ENCODE peak calls at places on chromosomes 11 and 22, in ten cellular contexts. O, T, V, M, C, U, E, D, L and J are unnamed samples.

GRCh38 chr22:24184057-24184798 is 2.9 kb downstream of the SUSD2 start:
- DNase-seq in O (no peak), T (no peak), V (peak), M (no peak), C (no peak), U (no peak), E (no peak), D (no peak), L (no peak), J (no peak)

GRCh38 chr11:109132539-109132938 is 289.5 kb upstream of the C11orf87 start:
- DNase-seq in O (no peak), T (peak), V (no peak), M (no peak), C (no peak), U (no peak), E (no peak), D (peak), L (no peak), J (no peak)

GRCh38 chr11:128598096-128598495 is 10.7 kb upstream of the ETS1 start:
- DNase-seq in O (no peak), T (no peak), V (no peak), M (no peak), C (no peak), U (no peak), E (no peak), D (no peak), L (no peak), J (no peak)

GRCh38 chr22:46829140-46829891 is 66.9 kb downstream of the TBC1D22A start:
- DNase-seq in O (no peak), T (no peak), V (peak), M (no peak), C (peak), U (peak), E (no peak), D (peak), L (no peak), J (peak)

GRCh38 chr22:37112084-37112728 is 2.7 kb upstream of the TMPRSS6 start:
- DNase-seq in O (no peak), T (no peak), V (no peak), M (no peak), C (no peak), U (no peak), E (no peak), D (no peak), L (no peak), J (no peak)

GRCh38 chr11:9019861-9020260 is 16.1 kb upstream of the NRIP3 start:
- DNase-seq in O (no peak), T (no peak), V (no peak), M (no peak), C (no peak), U (no peak), E (no peak), D (no peak), L (no peak), J (no peak)

GRCh38 chr22:23216331-23217170 is 36.2 kb downstream of the BCR start:
- DNase-seq in O (no peak), T (no peak), V (no peak), M (no peak), C (no peak), U (no peak), E (no peak), D (no peak), L (no peak), J (no peak)

GRCh38 chr11:58958500-58958899 is 19.2 kb downstream of the GLYATL1 start:
- DNase-seq in O (peak), T (peak), V (peak), M (no peak), C (no peak), U (peak), E (no peak), D (no peak), L (peak), J (no peak)

GRCh38 chr11:74953448-74953847 is 4.4 kb downstream of the SPCS2 start:
- DNase-seq in O (no peak), T (no peak), V (no peak), M (no peak), C (no peak), U (no peak), E (no peak), D (no peak), L (no peak), J (no peak)

GRCh38 chr11:127023991-127024390 is 23.4 kb upstream of the KIRREL3 start:
- DNase-seq in O (no peak), T (no peak), V (no peak), M (no peak), C (no peak), U (peak), E (no peak), D (peak), L (no peak), J (no peak)

GRCh38 chr11:106091480-106092123 is 14.1 kb downstream of the AASDHPPT start:
- DNase-seq in O (no peak), T (no peak), V (no peak), M (no peak), C (peak), U (no peak), E (no peak), D (peak), L (no peak), J (peak)

GRCh38 chr11:73326929-73327811 is 19.1 kb downstream of the ARHGEF17 start:
- DNase-seq in O (no peak), T (no peak), V (no peak), M (no peak), C (peak), U (no peak), E (no peak), D (peak), L (no peak), J (no peak)

GRCh38 chr22:49833340-49834007 is 5.8 kb upstream of the BRD1 start:
- DNase-seq in O (no peak), T (no peak), V (no peak), M (no peak), C (no peak), U (no peak), E (no peak), D (peak), L (no peak), J (no peak)

GRCh38 chr22:22553735-22554134 is 5.3 kb downstream of the PRAME start:
- DNase-seq in O (no peak), T (no peak), V (no peak), M (no peak), C (no peak), U (no peak), E (no peak), D (no peak), L (no peak), J (no peak)

GRCh38 chr11:13354335-13354734 is 76.7 kb downstream of the BMAL1 start:
- DNase-seq in O (no peak), T (peak), V (no peak), M (no peak), C (no peak), U (peak), E (no peak), D (no peak), L (no peak), J (no peak)

GRCh38 chr11:32960553-32961164 is 55.0 kb upstream of the DEPDC7 start:
- DNase-seq in O (no peak), T (no peak), V (peak), M (no peak), C (peak), U (peak), E (no peak), D (peak), L (no peak), J (peak)

GRCh38 chr11:102345923-102346322 is 1.1 kb upstream of the BIRC2 start:
- DNase-seq in O (no peak), T (no peak), V (no peak), M (no peak), C (peak), U (peak), E (no peak), D (peak), L (no peak), J (no peak)

GRCh38 chr22:43796567-43796966 is 15.5 kb downstream of the EFCAB6 start:
- DNase-seq in O (no peak), T (no peak), V (peak), M (no peak), C (peak), U (peak), E (no peak), D (peak), L (peak), J (no peak)

GRCh38 chr22:30429887-30430286 is 4.3 kb downstream of the MTFP1 start:
- DNase-seq in O (no peak), T (peak), V (no peak), M (no peak), C (no peak), U (no peak), E (no peak), D (no peak), L (no peak), J (no peak)

GRCh38 chr11:41237386-41237785 is 222.1 kb downstream of the LRRC4C start:
- DNase-seq in O (no peak), T (no peak), V (no peak), M (no peak), C (no peak), U (no peak), E (no peak), D (no peak), L (no peak), J (no peak)

GRCh38 chr22:49976439-49977175 is 16.0 kb downstream of the PIM3 start:
- DNase-seq in O (no peak), T (no peak), V (peak), M (no peak), C (no peak), U (peak), E (peak), D (no peak), L (no peak), J (no peak)

GRCh38 chr11:62132689-62133293 is 9.0 kb downstream of the INCENP start:
- DNase-seq in O (no peak), T (no peak), V (no peak), M (no peak), C (no peak), U (no peak), E (no peak), D (no peak), L (no peak), J (no peak)

GRCh38 chr11:104876324-104876723 is 21.9 kb downstream of the CASP12 start:
- DNase-seq in O (no peak), T (no peak), V (no peak), M (no peak), C (no peak), U (no peak), E (no peak), D (no peak), L (no peak), J (no peak)

GRCh38 chr11:108933630-108934029 is 268.8 kb downstream of the DDX10 start:
- DNase-seq in O (no peak), T (no peak), V (no peak), M (no peak), C (no peak), U (no peak), E (no peak), D (no peak), L (no peak), J (no peak)

GRCh38 chr22:23066200-23067022 is 3.9 kb upstream of the GNAZ start:
- DNase-seq in O (peak), T (no peak), V (no peak), M (no peak), C (no peak), U (no peak), E (no peak), D (no peak), L (peak), J (no peak)

GRCh38 chr11:38384568-38384967 is 1786.5 kb upstream of the RAG2 start:
- DNase-seq in O (no peak), T (no peak), V (no peak), M (no peak), C (peak), U (no peak), E (no peak), D (peak), L (no peak), J (peak)

GRCh38 chr11:62925745-62926668 is 4.8 kb upstream of the CHRM1 start:
- DNase-seq in O (no peak), T (no peak), V (no peak), M (no peak), C (no peak), U (no peak), E (no peak), D (no peak), L (no peak), J (no peak)

DNA sequence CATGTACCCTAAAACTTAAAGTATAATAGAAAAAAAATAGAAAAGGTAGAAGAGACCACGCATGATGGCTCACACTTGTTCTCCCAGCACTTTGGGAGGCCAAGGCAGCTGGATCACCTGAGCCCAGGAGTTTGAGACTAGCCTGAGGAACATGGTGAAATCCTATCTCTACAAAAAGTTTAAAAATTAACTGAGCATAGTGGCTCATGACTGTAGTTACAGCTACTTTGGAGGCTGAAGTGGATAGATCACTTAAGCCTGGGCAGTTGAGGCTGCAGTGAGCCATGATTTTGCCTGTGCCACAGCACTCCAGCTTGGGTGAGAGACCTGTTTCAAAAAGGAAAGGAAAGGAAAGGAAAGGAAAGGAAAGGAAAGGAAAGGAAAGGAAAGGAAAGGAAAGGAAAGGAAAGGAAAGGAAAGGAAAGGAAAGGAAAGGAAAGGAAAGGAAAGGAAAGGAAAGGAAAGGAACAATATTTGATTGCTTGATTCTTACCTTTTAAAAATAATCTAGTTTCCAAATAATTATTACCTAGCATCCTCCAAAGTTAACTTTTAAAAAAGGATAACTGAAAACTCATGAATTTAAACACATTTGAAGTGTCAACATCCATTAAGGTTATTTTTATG is 99.9 kb upstream of the PAX6 start:
- DNase-seq in O (no peak), T (no peak), V (no peak), M (no peak), C (no peak), U (no peak), E (no peak), D (no peak), L (no peak), J (no peak)
- TF ChIP-seq CTCF in O (no peak), T (no peak), V (no peak), M (no peak), C (no peak), U (no peak), E (no peak), D (no peak), L (no peak), J (no peak)

DNA sequence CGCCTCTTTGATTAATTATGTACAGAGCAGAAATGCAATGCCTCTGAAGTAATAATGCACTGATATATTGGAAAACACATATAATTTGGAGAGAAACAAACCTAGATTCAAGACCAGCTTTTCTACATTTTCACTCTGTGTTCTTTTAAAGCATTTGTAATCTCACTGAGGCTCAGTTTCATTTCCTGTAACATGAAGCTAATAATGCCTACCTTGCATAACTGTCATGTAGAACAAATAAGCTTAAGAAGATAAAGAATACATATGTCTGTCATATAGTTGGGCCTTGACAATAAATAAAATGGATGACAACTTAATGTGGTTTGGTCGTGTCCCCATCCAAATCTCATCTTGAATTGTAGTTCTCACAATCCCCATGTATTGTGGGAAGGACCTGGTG is 35.3 kb upstream of the FIBIN start:
- DNase-seq in O (no peak), T (no peak), V (no peak), M (no peak), C (no peak), U (no peak), E (no peak), D (no peak), L (no peak), J (no peak)
- TF ChIP-seq CTCF in O (no peak), T (no peak), V (no peak), M (no peak), C (no peak), U (no peak), E (no peak), D (no peak), L (no peak), J (no peak)

GRCh38 chr11:84719935-84720577 is 907.1 kb downstream of the DLG2 start:
- DNase-seq in O (no peak), T (peak), V (peak), M (no peak), C (no peak), U (no peak), E (no peak), D (no peak), L (no peak), J (no peak)

GRCh38 chr11:84721561-84721961 is 905.6 kb downstream of the DLG2 start:
- DNase-seq in O (no peak), T (no peak), V (no peak), M (no peak), C (no peak), U (no peak), E (no peak), D (no peak), L (no peak), J (no peak)

GRCh38 chr11:84720706-84721402 is 906.3 kb downstream of the DLG2 start:
- DNase-seq in O (peak), T (peak), V (peak), M (no peak), C (peak), U (no peak), E (no peak), D (no peak), L (peak), J (no peak)

DNA sequence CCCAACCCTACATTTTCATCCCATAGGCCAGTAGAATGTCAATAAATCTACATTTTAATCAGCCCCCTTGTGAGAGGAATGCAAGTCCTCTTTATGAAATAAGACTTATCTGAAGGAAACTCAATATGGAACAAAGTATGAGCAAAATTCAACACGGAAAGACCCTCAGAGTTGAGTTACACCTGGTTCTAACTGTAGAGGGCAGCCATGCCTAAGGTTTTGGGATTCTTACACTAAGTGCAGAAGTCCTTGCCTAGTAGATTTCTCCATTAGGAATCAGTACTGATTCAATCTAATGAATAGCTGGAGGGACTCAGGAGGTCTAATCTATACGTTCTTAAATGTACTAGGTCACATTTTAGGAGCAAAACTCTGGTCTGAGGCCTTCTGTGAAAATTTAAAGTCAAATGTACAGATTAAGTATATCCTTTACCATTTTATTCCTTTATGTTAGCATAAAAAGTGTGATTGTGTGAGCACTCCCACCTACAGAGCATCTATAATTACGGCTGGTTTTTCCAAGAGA is 904.5 kb downstream of the DLG2 start:
- DNase-seq in O (no peak), T (peak), V (no peak), M (no peak), C (no peak), U (peak), E (no peak), D (no peak), L (no peak), J (no peak)
- TF ChIP-seq CTCF in O (no peak), T (peak), V (no peak), M (no peak), C (no peak), U (no peak), E (no peak), D (no peak), L (no peak), J (no peak)

GRCh38 chr11:115005663-115006062 is 327.3 kb downstream of the NXPE2 start:
- DNase-seq in O (no peak), T (no peak), V (no peak), M (no peak), C (no peak), U (no peak), E (no peak), D (no peak), L (no peak), J (no peak)
- TF ChIP-seq CTCF in O (no peak), T (no peak), V (no peak), M (no peak), C (no peak), U (no peak), E (no peak), D (no peak), L (no peak), J (no peak)

GRCh38 chr11:125428486-125429173 is 67.4 kb downstream of the FEZ1 start:
- DNase-seq in O (no peak), T (no peak), V (no peak), M (no peak), C (no peak), U (no peak), E (no peak), D (no peak), L (no peak), J (no peak)
- TF ChIP-seq CTCF in O (no peak), T (peak), V (no peak), M (no peak), C (no peak), U (no peak), E (no peak), D (peak), L (no peak), J (no peak)

GRCh38 chr22:48576333-48577013 is 1251.2 kb downstream of the BRD1 start:
- DNase-seq in O (no peak), T (peak), V (peak), M (no peak), C (no peak), U (no peak), E (no peak), D (no peak), L (no peak), J (no peak)
- TF ChIP-seq CTCF in O (peak), T (peak), V (peak), M (peak), C (no peak), U (peak), E (peak), D (no peak), L (no peak), J (peak)

GRCh38 chr11:43579171-43579918 is 101.2 kb upstream of the HSD17B12 start:
- DNase-seq in O (no peak), T (peak), V (peak), M (no peak), C (peak), U (peak), E (no peak), D (peak), L (peak), J (no peak)
- TF ChIP-seq CTCF in O (no peak), T (peak), V (peak), M (no peak), C (peak), U (peak), E (no peak), D (peak), L (no peak), J (peak)

DNA sequence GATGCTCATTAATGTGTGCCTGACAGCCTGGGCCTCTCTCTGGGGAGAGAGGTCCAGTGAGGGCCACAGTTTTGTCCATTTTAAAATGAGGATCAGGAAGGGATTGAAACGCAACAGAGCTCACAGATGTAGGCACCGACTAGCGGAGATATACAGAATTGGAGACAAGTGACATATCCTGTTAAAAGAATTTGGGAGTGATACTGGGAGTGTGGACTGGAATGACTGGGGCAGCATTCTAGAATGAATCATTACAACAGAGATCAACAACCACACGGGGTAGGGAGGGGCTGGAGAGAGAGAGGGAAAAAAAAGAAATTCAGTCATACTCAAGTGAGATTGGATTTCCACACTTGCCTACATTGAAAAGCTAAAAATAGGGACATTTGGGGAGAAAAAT is 2.5 kb upstream of the NCAM1 start:
- DNase-seq in O (no peak), T (no peak), V (no peak), M (no peak), C (peak), U (peak), E (no peak), D (peak), L (no peak), J (no peak)
- TF ChIP-seq CTCF in O (no peak), T (peak), V (peak), M (no peak), C (peak), U (no peak), E (no peak), D (no peak), L (no peak), J (peak)